ENCODE peak calls at places on chromosomes 5 and 9, in six cellular contexts. I is SK-N-SH, A is GM23338, Q is PC-3, M is MM.1S, L is PC-9. C is an unnamed sample. For H3K9me2, the result is how much of the 10 kb centered on the place peaks cover.

GRCh38 chr5:154881986-154882385 is 23.6 kb downstream of the CNOT8 start:
- DNase-seq in I (no peak), A (no peak), Q (no peak), M (no peak), L (no peak), C (no peak)

GRCh38 chr5:74378464-74378863 is 262.1 kb downstream of the ENC1 start:
- DNase-seq in I (no peak), A (no peak), Q (no peak), M (no peak), L (no peak), C (no peak)

GRCh38 chr9:98962181-98962560 is 18.5 kb downstream of the COL15A1 start:
- DNase-seq in I (no peak), A (no peak), Q (no peak), M (no peak), L (no peak), C (no peak)

GRCh38 chr9:92324889-92325268 is 271 bp downstream of the NOL8 start:
- DNase-seq in I (no peak), A (no peak), Q (no peak), M (no peak), L (peak), C (no peak)

GRCh38 chr5:76155536-76155935 is 72.4 kb downstream of the SV2C start:
- DNase-seq in I (no peak), A (no peak), Q (no peak), M (no peak), L (no peak), C (no peak)

GRCh38 chr9:130500340-130500771 is 55.6 kb downstream of the ASS1 start:
- DNase-seq in I (peak), A (no peak), Q (peak), M (no peak), L (no peak), C (no peak)

GRCh38 chr5:124403281-124403680 is 343.2 kb downstream of the ZNF608 start:
- DNase-seq in I (no peak), A (no peak), Q (no peak), M (no peak), L (peak), C (no peak)

GRCh38 chr5:159620853-159621540 is 290.7 kb upstream of the IL12B start:
- DNase-seq in I (no peak), A (no peak), Q (peak), M (no peak), L (peak), C (no peak)

GRCh38 chr9:5895782-5896181 is 5.1 kb downstream of the MLANA start:
- DNase-seq in I (no peak), A (no peak), Q (no peak), M (no peak), L (no peak), C (no peak)

GRCh38 chr9:114287001-114287762 is 35.7 kb upstream of the ORM1 start:
- DNase-seq in I (no peak), A (no peak), Q (no peak), M (no peak), L (no peak), C (no peak)

GRCh38 chr9:85702881-85703280 is 38.9 kb downstream of the AGTPBP1 start:
- DNase-seq in I (no peak), A (no peak), Q (no peak), M (no peak), L (no peak), C (no peak)

GRCh38 chr5:112006721-112007120 is 249.7 kb upstream of the NREP start:
- DNase-seq in I (no peak), A (no peak), Q (peak), M (no peak), L (no peak), C (no peak)

GRCh38 chr9:135584371-135584770 is 22.8 kb downstream of the PAEP start:
- DNase-seq in I (no peak), A (no peak), Q (no peak), M (no peak), L (no peak), C (no peak)

GRCh38 chr9:14529047-14529446 is 164.2 kb downstream of the ZDHHC21 start:
- DNase-seq in I (no peak), A (no peak), Q (no peak), M (no peak), L (no peak), C (no peak)

GRCh38 chr9:126283799-126284465 is 42.7 kb upstream of the MVB12B start:
- DNase-seq in I (no peak), A (no peak), Q (no peak), M (no peak), L (no peak), C (no peak)

GRCh38 chr5:96124589-96124988 is 162.9 kb upstream of the ELL2 start:
- DNase-seq in I (no peak), A (no peak), Q (peak), M (no peak), L (no peak), C (no peak)

GRCh38 chr9:102974530-102974929 is 20.6 kb upstream of the CYLC2 start:
- DNase-seq in I (no peak), A (no peak), Q (peak), M (no peak), L (peak), C (no peak)
- H3K9me2 ChIP-seq in I (under half), A (under half), Q (under half), M (under half), L (under half), C (under half)

DNA sequence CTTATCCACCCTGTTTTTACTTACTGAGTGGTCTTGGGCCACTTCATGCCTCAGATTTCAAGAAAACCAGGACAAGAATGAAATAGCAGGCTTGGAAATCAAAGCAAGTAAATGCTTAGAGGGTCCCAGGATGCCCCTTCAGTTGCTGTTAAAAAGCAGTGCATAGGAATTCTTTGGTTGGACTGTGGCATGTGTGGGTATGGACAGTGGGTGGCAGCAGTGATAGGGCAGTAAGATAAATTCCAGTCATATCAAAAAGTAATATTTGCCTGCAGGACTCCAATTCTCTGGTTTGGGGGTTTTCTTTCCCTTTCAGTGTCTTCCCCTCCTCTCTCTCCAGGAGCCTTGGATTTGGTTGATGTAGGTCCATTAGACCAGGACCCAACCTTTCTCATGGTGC is 306.7 kb upstream of the CLINT1 start:
- DNase-seq in I (no peak), A (no peak), Q (no peak), M (no peak), L (no peak), C (peak)
- TF ChIP-seq CTCF in I (peak), A (no peak), Q (peak), M (no peak), L (no peak), C (peak)

GRCh38 chr9:83056180-83056579 is 6.8 kb downstream of the RASEF start:
- DNase-seq in I (no peak), A (no peak), Q (peak), M (no peak), L (no peak), C (no peak)
- H3K27ac ChIP-seq in I (no peak), A (no peak), Q (no peak), M (no peak), L (no peak), C (no peak)

GRCh38 chr5:109309326-109310063 is 100.3 kb downstream of the PJA2 start:
- DNase-seq in I (no peak), A (no peak), Q (no peak), M (no peak), L (no peak), C (no peak)
- H3K9me2 ChIP-seq in I (under half), A (under half), Q (under half), M (under half), L (under half), C (under half)

GRCh38 chr5:90421136-90421535 is 11.6 kb upstream of the CETN3 start:
- DNase-seq in I (no peak), A (peak), Q (peak), M (no peak), L (no peak), C (peak)
- TF ChIP-seq CTCF in I (no peak), A (peak), Q (peak), M (no peak), L (no peak), C (peak)

DNA sequence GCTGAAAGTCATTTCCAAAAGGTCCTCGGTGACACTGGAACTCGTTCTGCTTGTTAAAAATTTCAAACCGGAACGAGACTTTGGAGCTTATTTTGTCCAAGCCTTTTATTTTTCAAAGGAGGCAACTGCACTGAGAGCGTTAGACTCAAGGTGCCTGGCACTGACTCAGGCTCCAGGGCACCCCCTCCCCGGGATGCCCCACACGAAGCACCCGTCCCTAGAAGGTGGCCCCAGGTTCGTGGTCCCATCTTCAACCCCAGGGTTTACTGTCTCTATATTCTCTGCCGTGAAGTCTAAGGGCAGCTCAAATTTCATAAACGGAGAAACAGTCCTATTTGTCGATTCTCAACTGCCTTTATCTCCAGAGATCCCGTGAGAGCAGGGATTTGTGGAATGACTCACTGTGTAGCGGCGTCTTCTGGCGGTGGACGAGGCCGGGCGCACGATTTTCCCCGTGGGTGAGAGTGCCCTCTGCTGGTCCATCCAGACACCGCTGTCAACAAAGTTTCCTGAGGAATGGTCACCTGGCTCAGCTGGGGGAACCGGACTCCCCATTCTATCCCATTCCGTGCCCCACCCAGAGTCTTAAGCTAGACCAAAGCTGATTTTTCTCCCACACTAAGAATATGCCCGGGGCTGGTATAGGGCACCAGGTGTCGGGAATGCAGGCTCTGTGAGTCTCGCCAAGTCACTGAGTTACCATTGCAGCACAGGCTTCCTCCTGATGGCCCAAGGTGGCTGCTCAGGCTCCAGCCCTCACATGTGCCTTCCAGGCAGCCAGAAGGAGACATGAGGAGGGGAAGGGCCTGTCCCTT is 27.1 kb upstream of the SLC6A19 start:
- DNase-seq in I (peak), A (peak), Q (peak), M (peak), L (peak), C (peak)
- H3K27ac ChIP-seq in I (no peak), A (no peak), Q (no peak), M (no peak), L (no peak), C (no peak)

GRCh38 chr9:116298249-116298648 is 144.7 kb downstream of the PAPPA start:
- DNase-seq in I (no peak), A (no peak), Q (no peak), M (no peak), L (no peak), C (no peak)
- H3K9me2 ChIP-seq in I (under half), A (under half), Q (under half), M (under half), L (under half), C (under half)